ENCODE peak calls at places on chromosomes 5 and 9, in six cellular contexts. I is RWPE2; A is GM23248; E is hippocampal formation; G is NCI-H2081; Q is stimulated activated effector memory CD8-positive, alpha-beta T cell treated with anti-CD3 and anti-CD28 coated beads, Interleukin-12 subunit alpha, Interleukin-12 subunit beta, amount 100 ng/mL, for 72 hours. T is an unnamed sample.

GRCh38 chr5:115322729-115323128 is 26.3 kb upstream of the CCDC112 start:
- DNase-seq in I (no peak), A (no peak), G (no peak), E (no peak), Q (no peak), T (no peak)

GRCh38 chr5:180600554-180601041 is 9.3 kb upstream of the SCGB3A1 start:
- DNase-seq in A (no peak), Q (no peak), E (no peak), G (no peak), I (peak; percentile 58), T (no peak)

GRCh38 chr5:112005533-112005926 is 248.5 kb upstream of the NREP start:
- DNase-seq in I (no peak), E (no peak), G (no peak), A (peak; percentile 73), Q (no peak), T (no peak)

GRCh38 chr5:121325930-121326329 is 525.8 kb upstream of the FTMT start:
- DNase-seq in A (no peak), E (no peak), I (no peak), Q (no peak), G (no peak), T (no peak)

GRCh38 chr5:179699640-179700298 is 1.0 kb downstream of the CANX start:
- DNase-seq in G (peak; percentile 37), Q (peak; percentile 10), A (peak; percentile 80), E (no peak), I (no peak), T (no peak)

GRCh38 chr5:154829589-154830218 is 20.7 kb downstream of the FAXDC2 start:
- DNase-seq in I (peak; percentile 88), E (no peak), A (peak; percentile 43), Q (no peak), G (no peak), T (no peak)

GRCh38 chr5:119966028-119966427 is 336.7 kb downstream of the FAM170A start:
- DNase-seq in I (no peak), E (no peak), A (peak; percentile 37), G (no peak), Q (no peak), T (no peak)

GRCh38 chr5:435961-436640 is 6.9 kb upstream of the EXOC3 start:
- DNase-seq in I (peak; percentile 73), G (peak; percentile 69), A (peak; percentile 58), Q (no peak), E (no peak), T (no peak)

GRCh38 chr5:97936246-97936645 is 753.2 kb upstream of the RIOK2 start:
- DNase-seq in Q (no peak), E (no peak), G (no peak), A (no peak), I (no peak), T (no peak)

GRCh38 chr5:171505473-171506043 is 86.1 kb downstream of the FGF18 start:
- DNase-seq in A (no peak), G (no peak), E (no peak), I (no peak), Q (no peak), T (no peak)

GRCh38 chr5:146091881-146092280 is 13.5 kb downstream of the PLAC8L1 start:
- DNase-seq in G (no peak), A (peak; percentile 10), Q (no peak), I (no peak), E (no peak), T (no peak)

GRCh38 chr9:76560481-76560891 is 101.5 kb downstream of the GCNT1 start:
- DNase-seq in A (peak; percentile 70), Q (no peak), E (no peak), I (no peak), G (no peak), T (no peak)

T was measured in GM12892.